ENCODE peak calls at places on chromosomes 1 and 21, in ten cellular contexts. One of them, this sample, is unnamed.

GRCh38 chr21:33255404-33255803 is 10.8 kb upstream of the IL10RB start:
- DNase-seq in fibroblast of lung: no peak
- DNase-seq in right atrium auricular region: no peak
- DNase-seq in body of pancreas: no peak
- DNase-seq in pancreas: no peak
- DNase-seq in choroid plexus epithelial cell: no peak
- DNase-seq in adrenal gland: no peak
- DNase-seq in Panc1: no peak
- DNase-seq in AG09309: no peak
- DNase-seq in HFF-Myc: no peak
- DNase-seq in this sample: no peak

GRCh38 chr1:10865518-10866313 is 69.3 kb upstream of the CASZ1 start:
- DNase-seq in fibroblast of lung: no peak
- DNase-seq in right atrium auricular region: no peak
- DNase-seq in body of pancreas: no peak
- DNase-seq in pancreas: no peak
- DNase-seq in choroid plexus epithelial cell: no peak
- DNase-seq in adrenal gland: no peak
- DNase-seq in Panc1: no peak
- DNase-seq in AG09309: no peak
- DNase-seq in HFF-Myc: no peak
- DNase-seq in this sample: no peak

GRCh38 chr1:40772146-40772770 is 11.3 kb upstream of the KCNQ4 start:
- DNase-seq in fibroblast of lung: no peak
- DNase-seq in right atrium auricular region: no peak
- DNase-seq in body of pancreas: no peak
- DNase-seq in pancreas: no peak
- DNase-seq in choroid plexus epithelial cell: no peak
- DNase-seq in adrenal gland: no peak
- DNase-seq in Panc1: no peak
- DNase-seq in AG09309: no peak
- DNase-seq in HFF-Myc: no peak
- DNase-seq in this sample: no peak

GRCh38 chr1:244919320-244920282 is 55.3 kb upstream of the HNRNPU start:
- DNase-seq in fibroblast of lung: peak
- DNase-seq in right atrium auricular region: no peak
- DNase-seq in body of pancreas: no peak
- DNase-seq in pancreas: no peak
- DNase-seq in choroid plexus epithelial cell: no peak
- DNase-seq in adrenal gland: no peak
- DNase-seq in Panc1: no peak
- DNase-seq in AG09309: no peak
- DNase-seq in HFF-Myc: no peak
- DNase-seq in this sample: no peak

GRCh38 chr1:2411801-2412394 is 466 bp downstream of the PEX10 start:
- DNase-seq in fibroblast of lung: peak
- DNase-seq in right atrium auricular region: no peak
- DNase-seq in body of pancreas: no peak
- DNase-seq in pancreas: no peak
- DNase-seq in choroid plexus epithelial cell: no peak
- DNase-seq in adrenal gland: no peak
- DNase-seq in Panc1: no peak
- DNase-seq in AG09309: no peak
- DNase-seq in HFF-Myc: no peak
- DNase-seq in this sample: no peak

GRCh38 chr1:18874600-18874999 is 15.1 kb upstream of the TAS1R2 start:
- DNase-seq in fibroblast of lung: no peak
- DNase-seq in right atrium auricular region: no peak
- DNase-seq in body of pancreas: no peak
- DNase-seq in pancreas: no peak
- DNase-seq in choroid plexus epithelial cell: no peak
- DNase-seq in adrenal gland: no peak
- DNase-seq in Panc1: no peak
- DNase-seq in AG09309: no peak
- DNase-seq in HFF-Myc: no peak
- DNase-seq in this sample: no peak

GRCh38 chr1:24199291-24199900 is 12.3 kb upstream of the IFNLR1 start:
- DNase-seq in fibroblast of lung: peak
- DNase-seq in right atrium auricular region: peak
- DNase-seq in body of pancreas: peak
- DNase-seq in pancreas: no peak
- DNase-seq in choroid plexus epithelial cell: peak
- DNase-seq in adrenal gland: peak
- DNase-seq in Panc1: peak
- DNase-seq in AG09309: no peak
- DNase-seq in HFF-Myc: no peak
- DNase-seq in this sample: peak

GRCh38 chr1:59072017-59072947 is 224.6 kb upstream of the FGGY start:
- DNase-seq in fibroblast of lung: peak
- DNase-seq in right atrium auricular region: no peak
- DNase-seq in body of pancreas: no peak
- DNase-seq in pancreas: no peak
- DNase-seq in choroid plexus epithelial cell: peak
- DNase-seq in adrenal gland: no peak
- DNase-seq in Panc1: no peak
- DNase-seq in AG09309: no peak
- DNase-seq in HFF-Myc: no peak
- DNase-seq in this sample: peak

GRCh38 chr1:24903955-24904730 is 25.9 kb downstream of the RUNX3 start:
- DNase-seq in fibroblast of lung: no peak
- DNase-seq in right atrium auricular region: no peak
- DNase-seq in body of pancreas: no peak
- DNase-seq in pancreas: no peak
- DNase-seq in choroid plexus epithelial cell: no peak
- DNase-seq in adrenal gland: peak
- DNase-seq in Panc1: no peak
- DNase-seq in AG09309: no peak
- DNase-seq in HFF-Myc: no peak
- DNase-seq in this sample: no peak

GRCh38 chr1:246571953-246572352 is 5.7 kb downstream of the CNST start:
- DNase-seq in fibroblast of lung: no peak
- DNase-seq in right atrium auricular region: no peak
- DNase-seq in body of pancreas: no peak
- DNase-seq in pancreas: no peak
- DNase-seq in choroid plexus epithelial cell: no peak
- DNase-seq in adrenal gland: no peak
- DNase-seq in Panc1: no peak
- DNase-seq in AG09309: no peak
- DNase-seq in HFF-Myc: no peak
- DNase-seq in this sample: no peak

GRCh38 chr1:246572795-246573194 is 6.5 kb downstream of the CNST start:
- DNase-seq in fibroblast of lung: no peak
- DNase-seq in right atrium auricular region: no peak
- DNase-seq in body of pancreas: no peak
- DNase-seq in pancreas: no peak
- DNase-seq in choroid plexus epithelial cell: no peak
- DNase-seq in adrenal gland: no peak
- DNase-seq in Panc1: no peak
- DNase-seq in AG09309: no peak
- DNase-seq in HFF-Myc: no peak
- DNase-seq in this sample: no peak

GRCh38 chr1:246577082-246577719 is 10.9 kb downstream of the CNST start:
- DNase-seq in fibroblast of lung: no peak
- DNase-seq in right atrium auricular region: no peak
- DNase-seq in body of pancreas: no peak
- DNase-seq in pancreas: no peak
- DNase-seq in choroid plexus epithelial cell: no peak
- DNase-seq in adrenal gland: no peak
- DNase-seq in Panc1: no peak
- DNase-seq in AG09309: no peak
- DNase-seq in HFF-Myc: no peak
- DNase-seq in this sample: no peak

GRCh38 chr1:246576709-246577032 is 10.4 kb downstream of the CNST start:
- DNase-seq in fibroblast of lung: no peak
- DNase-seq in right atrium auricular region: no peak
- DNase-seq in body of pancreas: no peak
- DNase-seq in pancreas: no peak
- DNase-seq in choroid plexus epithelial cell: no peak
- DNase-seq in adrenal gland: no peak
- DNase-seq in Panc1: no peak
- DNase-seq in AG09309: no peak
- DNase-seq in HFF-Myc: no peak
- DNase-seq in this sample: no peak

GRCh38 chr1:246573481-246573880 is 7.2 kb downstream of the CNST start:
- DNase-seq in fibroblast of lung: no peak
- DNase-seq in right atrium auricular region: no peak
- DNase-seq in body of pancreas: no peak
- DNase-seq in pancreas: no peak
- DNase-seq in choroid plexus epithelial cell: no peak
- DNase-seq in adrenal gland: no peak
- DNase-seq in Panc1: no peak
- DNase-seq in AG09309: no peak
- DNase-seq in HFF-Myc: no peak
- DNase-seq in this sample: no peak
- H3K4me3 ChIP-seq in fibroblast of lung: no peak
- H3K4me3 ChIP-seq in right atrium auricular region: no peak
- H3K4me3 ChIP-seq in body of pancreas: no peak
- H3K4me3 ChIP-seq in pancreas: no peak
- H3K4me3 ChIP-seq in choroid plexus epithelial cell: no peak
- H3K4me3 ChIP-seq in adrenal gland: no peak
- H3K4me3 ChIP-seq in Panc1: no peak
- H3K4me3 ChIP-seq in AG09309: no peak
- H3K4me3 ChIP-seq in HFF-Myc: no peak
- H3K4me3 ChIP-seq in this sample: no peak

GRCh38 chr1:93733340-93733739 is 51.7 kb upstream of the BCAR3 start:
- DNase-seq in fibroblast of lung: no peak
- DNase-seq in right atrium auricular region: no peak
- DNase-seq in body of pancreas: no peak
- DNase-seq in pancreas: no peak
- DNase-seq in choroid plexus epithelial cell: no peak
- DNase-seq in adrenal gland: no peak
- DNase-seq in Panc1: no peak
- DNase-seq in AG09309: no peak
- DNase-seq in HFF-Myc: no peak
- DNase-seq in this sample: no peak

GRCh38 chr1:93734999-93735398 is 53.4 kb upstream of the BCAR3 start:
- DNase-seq in fibroblast of lung: no peak
- DNase-seq in right atrium auricular region: no peak
- DNase-seq in body of pancreas: no peak
- DNase-seq in pancreas: no peak
- DNase-seq in choroid plexus epithelial cell: no peak
- DNase-seq in adrenal gland: no peak
- DNase-seq in Panc1: no peak
- DNase-seq in AG09309: no peak
- DNase-seq in HFF-Myc: no peak
- DNase-seq in this sample: no peak

GRCh38 chr1:93730621-93731020 is 49.0 kb upstream of the BCAR3 start:
- DNase-seq in fibroblast of lung: no peak
- DNase-seq in right atrium auricular region: no peak
- DNase-seq in body of pancreas: no peak
- DNase-seq in pancreas: no peak
- DNase-seq in choroid plexus epithelial cell: no peak
- DNase-seq in adrenal gland: no peak
- DNase-seq in Panc1: no peak
- DNase-seq in AG09309: no peak
- DNase-seq in HFF-Myc: no peak
- DNase-seq in this sample: no peak

GRCh38 chr1:93729502-93729901 is 47.9 kb upstream of the BCAR3 start:
- DNase-seq in fibroblast of lung: no peak
- DNase-seq in right atrium auricular region: no peak
- DNase-seq in body of pancreas: no peak
- DNase-seq in pancreas: no peak
- DNase-seq in choroid plexus epithelial cell: no peak
- DNase-seq in adrenal gland: no peak
- DNase-seq in Panc1: no peak
- DNase-seq in AG09309: no peak
- DNase-seq in HFF-Myc: no peak
- DNase-seq in this sample: no peak

GRCh38 chr1:93732514-93732913 is 50.9 kb upstream of the BCAR3 start:
- DNase-seq in fibroblast of lung: no peak
- DNase-seq in right atrium auricular region: no peak
- DNase-seq in body of pancreas: no peak
- DNase-seq in pancreas: no peak
- DNase-seq in choroid plexus epithelial cell: no peak
- DNase-seq in adrenal gland: no peak
- DNase-seq in Panc1: no peak
- DNase-seq in AG09309: no peak
- DNase-seq in HFF-Myc: no peak
- DNase-seq in this sample: no peak
- TF ChIP-seq CTCF in fibroblast of lung: peak
- TF ChIP-seq CTCF in right atrium auricular region: no peak
- TF ChIP-seq CTCF in body of pancreas: no peak
- TF ChIP-seq CTCF in pancreas: no peak
- TF ChIP-seq CTCF in choroid plexus epithelial cell: peak
- TF ChIP-seq CTCF in adrenal gland: no peak
- TF ChIP-seq CTCF in Panc1: peak
- TF ChIP-seq CTCF in AG09309: peak
- TF ChIP-seq CTCF in HFF-Myc: peak
- TF ChIP-seq CTCF in this sample: peak

DNA sequence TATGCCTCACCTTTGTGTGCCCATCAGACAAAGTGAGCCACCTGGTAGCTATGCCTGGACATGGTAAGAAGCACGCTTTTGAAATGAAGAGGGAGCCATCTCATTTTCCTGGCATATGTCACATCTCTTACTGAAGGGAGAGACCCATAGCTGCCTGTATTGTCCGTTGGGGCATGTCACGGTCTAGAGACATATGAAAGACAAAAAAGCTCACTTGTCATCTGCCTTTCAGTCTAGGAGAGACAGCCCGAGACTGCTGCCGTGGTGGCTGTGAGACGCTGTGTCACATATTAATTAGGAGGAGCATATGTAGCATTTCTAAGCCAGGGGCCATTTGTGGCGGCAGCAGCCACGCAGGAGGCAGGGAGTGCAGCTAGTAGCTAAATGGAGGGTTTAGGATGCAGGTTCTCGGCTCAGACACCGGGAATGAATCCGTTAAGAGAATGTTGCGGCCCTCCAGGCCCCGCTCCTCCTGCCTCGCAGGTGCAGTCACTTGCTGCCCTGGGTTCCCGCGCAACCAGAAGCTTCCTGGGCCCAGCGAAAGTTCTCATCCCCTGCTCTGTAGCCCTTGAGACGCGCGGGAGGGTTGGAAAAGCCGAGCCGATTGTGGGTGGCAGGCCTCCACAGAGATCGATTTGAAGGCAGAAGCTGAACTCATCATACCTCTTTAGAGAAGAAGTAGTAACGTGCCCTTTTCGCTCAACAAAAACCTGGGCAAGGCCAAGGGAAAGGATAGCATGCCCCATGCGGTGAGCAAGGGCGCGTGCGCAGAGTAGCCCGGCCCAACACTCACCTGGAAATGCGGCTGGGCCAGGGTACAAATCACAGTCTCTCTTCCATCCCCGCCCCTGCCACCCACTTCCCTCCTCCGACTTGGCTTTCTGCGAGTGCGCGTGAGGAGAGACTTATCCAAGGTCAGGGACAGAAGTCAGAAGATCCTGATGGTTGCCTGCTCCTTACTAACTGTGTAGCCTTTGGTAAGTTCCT is 161.0 kb upstream of the C1orf21 start:
- DNase-seq in fibroblast of lung: no peak
- DNase-seq in right atrium auricular region: no peak
- DNase-seq in body of pancreas: no peak
- DNase-seq in pancreas: no peak
- DNase-seq in choroid plexus epithelial cell: no peak
- DNase-seq in adrenal gland: no peak
- DNase-seq in Panc1: no peak
- DNase-seq in AG09309: no peak
- DNase-seq in HFF-Myc: no peak
- DNase-seq in this sample: no peak
- H3K4me3 ChIP-seq in fibroblast of lung: no peak
- H3K4me3 ChIP-seq in right atrium auricular region: no peak
- H3K4me3 ChIP-seq in body of pancreas: no peak
- H3K4me3 ChIP-seq in pancreas: no peak
- H3K4me3 ChIP-seq in choroid plexus epithelial cell: no peak
- H3K4me3 ChIP-seq in adrenal gland: no peak
- H3K4me3 ChIP-seq in Panc1: no peak
- H3K4me3 ChIP-seq in AG09309: no peak
- H3K4me3 ChIP-seq in HFF-Myc: no peak
- H3K4me3 ChIP-seq in this sample: no peak

GRCh38 chr1:204494281-204495077 is at the start of gene PIK3C2B:
- DNase-seq in fibroblast of lung: peak
- DNase-seq in right atrium auricular region: peak
- DNase-seq in body of pancreas: peak
- DNase-seq in pancreas: peak
- DNase-seq in choroid plexus epithelial cell: peak
- DNase-seq in adrenal gland: peak
- DNase-seq in Panc1: no peak
- DNase-seq in AG09309: no peak
- DNase-seq in HFF-Myc: no peak
- DNase-seq in this sample: peak
- TF ChIP-seq CTCF in fibroblast of lung: peak
- TF ChIP-seq CTCF in right atrium auricular region: peak
- TF ChIP-seq CTCF in body of pancreas: peak
- TF ChIP-seq CTCF in pancreas: peak
- TF ChIP-seq CTCF in choroid plexus epithelial cell: peak
- TF ChIP-seq CTCF in adrenal gland: peak
- TF ChIP-seq CTCF in Panc1: peak
- TF ChIP-seq CTCF in AG09309: peak
- TF ChIP-seq CTCF in HFF-Myc: peak
- TF ChIP-seq CTCF in this sample: peak